ENCODE peak calls at places on chromosomes 2 and 18, in five cellular contexts. F is bronchial epithelial cell, P is Peyer's patch, L is left ventricle myocardium inferior, Q is ovary. I is an unnamed sample.

GRCh38 chr2:38029512-38029911 is 46.4 kb downstream of the CYP1B1 start:
- DNase-seq in P (no peak), L (no peak), Q (no peak), F (no peak), I (no peak)

GRCh38 chr2:216283038-216283900 is 89.0 kb downstream of the MARCHF4 start:
- DNase-seq in L (no peak), F (peak; percentile 7), Q (no peak), P (no peak), I (no peak)

GRCh38 chr2:69731575-69731974 is 10.4 kb upstream of the ANXA4 start:
- DNase-seq in F (no peak), Q (no peak), L (no peak), P (no peak), I (no peak)

GRCh38 chr2:150169230-150169629 is 318.2 kb downstream of the RND3 start:
- DNase-seq in P (no peak), F (peak; percentile 56), Q (no peak), L (peak; percentile 32), I (peak; percentile 66)

GRCh38 chr2:241911551-241911950 is 42.0 kb downstream of the RTP5 start:
- DNase-seq in P (no peak), L (no peak), F (no peak), Q (no peak), I (no peak)

GRCh38 chr2:27262379-27263286 is at the start of gene SLC30A3:
- DNase-seq in Q (peak; percentile 37), L (peak; percentile 67), F (peak; percentile 19), P (peak; percentile 61), I (no peak)

GRCh38 chr2:120765911-120766757 is 30.5 kb downstream of the GLI2 start:
- DNase-seq in L (peak; percentile 90), F (no peak), Q (peak; percentile 99), P (peak; percentile 22), I (peak; percentile 97)

GRCh38 chr2:234643407-234643806 is 146.5 kb upstream of the ARL4C start:
- DNase-seq in P (no peak), F (peak; percentile 13), L (no peak), Q (no peak), I (no peak)

GRCh38 chr2:233061591-233062446 is 1.7 kb downstream of the INPP5D start:
- DNase-seq in Q (no peak), P (peak; percentile 75), L (peak; percentile 74), F (no peak), I (no peak)

GRCh38 chr2:49044680-49045079 is 109.6 kb downstream of the FSHR start:
- DNase-seq in F (no peak), P (no peak), Q (no peak), L (no peak), I (no peak)

GRCh38 chr18:75471850-75472249 is 44.3 kb upstream of the SMIM21 start:
- DNase-seq in Q (no peak), F (no peak), P (no peak), L (no peak), I (no peak)

GRCh38 chr2:241081643-241082337 is 20.3 kb downstream of the MTERF4 start:
- DNase-seq in Q (no peak), L (no peak), F (no peak), P (no peak), I (no peak)

GRCh38 chr2:172107690-172108586 is 5.2 kb upstream of the DLX2 start:
- DNase-seq in L (no peak), F (no peak), Q (no peak), P (no peak), I (no peak)

GRCh38 chr2:230722207-230722606 is 9.6 kb downstream of the CAB39 start:
- DNase-seq in F (no peak), P (no peak), Q (no peak), L (no peak), I (no peak)

GRCh38 chr2:163611557-163611906 is 124.3 kb downstream of the FIGN start:
- DNase-seq in L (no peak), Q (no peak), P (no peak), F (no peak), I (no peak)

GRCh38 chr18:13548944-13549878 is 177.1 kb downstream of the FAM210A start:
- DNase-seq in Q (no peak), F (no peak), L (no peak), P (peak; percentile 18), I (no peak)

GRCh38 chr2:52343867-52344266 is 1311.9 kb upstream of the NRXN1 start:
- DNase-seq in P (no peak), Q (no peak), F (no peak), L (no peak), I (no peak)

GRCh38 chr2:192773044-192773443 is 578.3 kb upstream of the TMEFF2 start:
- DNase-seq in Q (no peak), P (no peak), L (no peak), F (no peak), I (no peak)

GRCh38 chr18:21739604-21740473 is 753 bp upstream of the MIB1 start:
- DNase-seq in L (no peak), Q (peak; percentile 18), F (no peak), P (no peak), I (no peak)

GRCh38 chr18:63292844-63293683 is 26.5 kb downstream of the BCL2 start:
- DNase-seq in F (no peak), L (no peak), Q (peak; percentile 53), P (peak; percentile 73), I (no peak)

GRCh38 chr2:15780912-15781574 is 159.3 kb upstream of the MYCN start:
- DNase-seq in L (no peak), F (no peak), Q (no peak), P (no peak), I (no peak)

GRCh38 chr2:141791521-141791920 is 339.3 kb downstream of the LRP1B start:
- DNase-seq in L (no peak), Q (no peak), P (no peak), F (no peak), I (no peak)

GRCh38 chr2:12665334-12665733 is 51.4 kb upstream of the TRIB2 start:
- DNase-seq in F (no peak), Q (no peak), P (no peak), L (no peak), I (no peak)

GRCh38 chr2:52536929-52537460 is 1230.6 kb upstream of the CHAC2 start:
- DNase-seq in L (no peak), Q (no peak), P (no peak), F (peak; percentile 91), I (peak; percentile 64)

GRCh38 chr2:177717831-177718618 is 325.5 kb downstream of the AGPS start:
- DNase-seq in Q (no peak), L (no peak), F (peak; percentile 34), P (no peak), I (no peak)

GRCh38 chr2:164840930-164841718 is 499 bp downstream of the COBLL1 start:
- DNase-seq in P (peak; percentile 61), Q (peak; percentile 77), F (peak; percentile 38), L (peak; percentile 84), I (peak; percentile 45)

GRCh38 chr2:236802862-236803261 is 233.2 kb downstream of the ACKR3 start:
- DNase-seq in P (no peak), Q (no peak), L (no peak), F (no peak), I (no peak)

GRCh38 chr2:205679410-205680009 is 2.8 kb upstream of the NRP2 start:
- DNase-seq in Q (no peak), P (no peak), F (peak; percentile 85), L (no peak), I (no peak)

GRCh38 chr2:179850188-179850587 is 11.2 kb downstream of the ZNF385B start:
- DNase-seq in P (no peak), L (no peak), Q (no peak), F (peak; percentile 64), I (peak; percentile 63)

GRCh38 chr18:11729556-11729955 is 40.5 kb downstream of the GNAL start:
- DNase-seq in P (no peak), F (no peak), Q (no peak), L (no peak), I (no peak)

GRCh38 chr18:22900558-22901183 is 32.5 kb upstream of the RBBP8 start:
- DNase-seq in L (peak; percentile 26), F (no peak), P (no peak), Q (no peak), I (no peak)

GRCh38 chr2:10433948-10434884 is 13.9 kb downstream of the ODC1 start:
- DNase-seq in L (no peak), P (no peak), F (no peak), Q (no peak), I (no peak)

GRCh38 chr18:37566479-37567060 is 972 bp upstream of the CELF4 start:
- DNase-seq in Q (no peak), F (no peak), P (no peak), L (no peak), I (no peak)
- H3K4me3 ChIP-seq in Q (peak overlapping the region; percentile 33), F (peak overlapping the region; percentile 53), P (peak overlapping the region; percentile 51), L (peak overlapping the region; percentile 71), I (peak overlapping the region; percentile 29)

DNA sequence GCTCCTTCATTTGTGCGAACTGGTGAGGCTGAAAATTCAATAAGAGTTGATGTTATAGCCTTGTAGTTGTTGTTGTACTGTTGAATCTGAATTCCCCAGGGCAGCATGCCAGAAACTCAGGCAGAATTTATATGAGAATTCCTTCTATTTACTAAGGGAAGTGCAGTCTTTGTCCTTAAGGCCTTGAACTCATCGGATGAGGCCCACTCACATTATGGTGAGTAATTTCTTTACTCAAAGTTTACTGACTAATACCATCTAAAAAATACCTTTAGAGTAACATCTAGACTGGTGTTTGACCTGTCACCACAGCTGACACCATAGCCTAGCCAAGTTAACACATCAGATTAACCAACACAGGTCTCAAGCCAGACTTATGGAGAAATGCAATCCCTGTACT is 22.9 kb upstream of the DSC1 start:
- DNase-seq in F (peak; percentile 96), Q (no peak), P (no peak), L (no peak), I (peak; percentile 11)
- H3K27me3 ChIP-seq in F (no peaks in the 10 kb centered on the region), Q (no peaks in the 10 kb centered on the region), P (no peaks in the 10 kb centered on the region), L (no peaks in the 10 kb centered on the region), I (no peaks in the 10 kb centered on the region)

GRCh38 chr2:200659410-200659809 is 73.6 kb downstream of the AOX1 start:
- DNase-seq in P (no peak), Q (no peak), L (no peak), F (no peak), I (no peak)

GRCh38 chr2:200655918-200656580 is 70.2 kb downstream of the AOX1 start:
- DNase-seq in L (no peak), Q (no peak), P (no peak), F (no peak), I (no peak)

GRCh38 chr2:200661477-200661876 is 75.7 kb downstream of the AOX1 start:
- DNase-seq in F (no peak), L (no peak), Q (no peak), P (no peak), I (no peak)

GRCh38 chr2:200654823-200655222 is 69.0 kb downstream of the AOX1 start:
- DNase-seq in Q (no peak), F (no peak), P (no peak), L (no peak), I (no peak)

GRCh38 chr2:200658278-200658864 is 72.6 kb downstream of the AOX1 start:
- DNase-seq in F (no peak), Q (no peak), L (no peak), P (no peak), I (no peak)
- TF ChIP-seq CTCF in F (peak; percentile 38), Q (no peak), L (peak; percentile 25), P (peak; percentile 28), I (peak; percentile 44)

DNA sequence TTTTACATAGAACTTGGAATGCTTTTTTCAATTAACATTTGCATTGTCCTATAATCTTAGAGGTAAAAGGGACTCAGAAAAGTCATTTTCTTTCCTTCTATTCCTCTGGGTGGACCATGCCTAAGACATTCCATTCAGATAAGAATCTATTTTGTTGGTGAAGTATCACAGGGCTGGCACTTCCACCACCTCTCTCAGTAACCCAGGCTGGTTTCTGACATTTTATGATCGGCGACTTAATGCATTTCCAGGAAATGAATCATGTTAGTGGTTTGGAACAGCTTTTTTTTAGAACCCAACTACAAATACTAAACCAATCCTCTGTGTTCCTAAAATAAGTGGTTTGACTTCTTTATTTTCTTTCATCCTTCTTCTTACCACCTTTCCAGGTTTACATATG is 27.0 kb downstream of the GAD1 start:
- DNase-seq in L (no peak), P (no peak), F (peak; percentile 64), Q (no peak), I (peak; percentile 39)
- H3K4me3 ChIP-seq in L (no peak overlapping the region), P (no peak overlapping the region), F (no peak overlapping the region), Q (no peak overlapping the region), I (no peak overlapping the region)

I was measured in brain microvascular endothelial cell.